ENCODE peak calls at places on chromosomes 6 and 20, in four cellular contexts. P is kidney epithelial cell, J is NCI-H1092 treated with DMSO at 0.1 percent for 48 hours, Y is non-pigmented ciliary epithelial cell. K is an unnamed sample.

GRCh38 chr6:1988843-1989242 is 256.6 kb downstream of the GMDS start:
- DNase-seq in P (no peak), J (no peak), Y (no peak), K (no peak)

GRCh38 chr6:109515781-109516409 is 32.9 kb upstream of the ZBTB24 start:
- DNase-seq in P (no peak), J (no peak), Y (no peak), K (no peak)

GRCh38 chr6:42704251-42704936 is 18.0 kb downstream of the PRPH2 start:
- DNase-seq in P (no peak), J (no peak), Y (no peak), K (no peak)

GRCh38 chr6:5214570-5215052 is 46.1 kb downstream of the LYRM4 start:
- DNase-seq in P (no peak), J (no peak), Y (no peak), K (peak)

GRCh38 chr6:139925894-139926641 is 551.6 kb upstream of the CITED2 start:
- DNase-seq in P (no peak), J (peak), Y (no peak), K (peak)

GRCh38 chr6:17584241-17584803 is 15.8 kb upstream of the FAM8A1 start:
- DNase-seq in P (no peak), J (peak), Y (no peak), K (peak)

GRCh38 chr6:85797993-85798392 is 155.3 kb upstream of the SYNCRIP start:
- DNase-seq in P (no peak), J (no peak), Y (no peak), K (no peak)

GRCh38 chr6:141677598-141678211 is 455.0 kb upstream of the GJE1 start:
- DNase-seq in P (no peak), J (peak), Y (no peak), K (peak)

GRCh38 chr20:39016496-39016895 is 54.4 kb downstream of the DHX35 start:
- DNase-seq in P (no peak), J (no peak), Y (no peak), K (no peak)

GRCh38 chr20:20452254-20452676 is 84.4 kb downstream of the INSM1 start:
- DNase-seq in P (peak), J (peak), Y (peak), K (peak)

GRCh38 chr6:16238658-16239089 is 287 bp downstream of the GMPR start:
- DNase-seq in P (no peak), J (no peak), Y (no peak), K (no peak)

GRCh38 chr20:50561379-50562078 is 51.3 kb downstream of the PTPN1 start:
- DNase-seq in P (peak), J (no peak), Y (peak), K (peak)

GRCh38 chr6:6586671-6587526 is 1.6 kb upstream of the LY86 start:
- DNase-seq in P (no peak), J (no peak), Y (no peak), K (no peak)

GRCh38 chr20:63592661-63593060 is 18.6 kb upstream of the HELZ2 start:
- DNase-seq in P (no peak), J (no peak), Y (no peak), K (no peak)

GRCh38 chr6:53048431-53049195 is 16.6 kb upstream of the FBXO9 start:
- DNase-seq in P (no peak), J (no peak), Y (peak), K (no peak)

K was measured in hepatocyte.